ENCODE peak calls at places on chromosome 2, in five cellular contexts. E, O, H, L and A are unnamed samples.

GRCh38 chr2:222859786-222860726 is 780 bp upstream of the ACSL3 start:
- DNase-seq in E (no peak), O (peak; percentile 45), H (no peak), L (peak; percentile 87), A (peak; percentile 10)

GRCh38 chr2:44233450-44234128 is 41.7 kb upstream of the SLC3A1 start:
- DNase-seq in E (no peak), O (no peak), H (no peak), L (peak; percentile 56), A (no peak)

GRCh38 chr2:154203902-154204301 is 332.2 kb downstream of the GALNT13 start:
- DNase-seq in E (no peak), O (no peak), H (no peak), L (no peak), A (no peak)

GRCh38 chr2:159755014-159755413 is 42.7 kb downstream of the MARCHF7 start:
- DNase-seq in E (no peak), O (no peak), H (no peak), L (no peak), A (no peak)

GRCh38 chr2:218895326-218895725 is 14.7 kb downstream of the WNT10A start:
- DNase-seq in E (no peak), O (peak; percentile 11), H (no peak), L (no peak), A (no peak)

GRCh38 chr2:233422050-233422639 is 67.9 kb downstream of the DGKD start:
- DNase-seq in E (peak; percentile 64), O (peak; percentile 34), H (no peak), L (no peak), A (peak; percentile 83)

GRCh38 chr2:159091981-159092380 is 123.5 kb downstream of the TANC1 start:
- DNase-seq in E (no peak), O (peak; percentile 18), H (no peak), L (no peak), A (peak; percentile 13)

GRCh38 chr2:8244634-8245033 is 437.2 kb upstream of the ID2 start:
- DNase-seq in E (no peak), O (no peak), H (no peak), L (no peak), A (no peak)

GRCh38 chr2:79552653-79553052 is 39.8 kb downstream of the CTNNA2 start:
- DNase-seq in E (no peak), O (no peak), H (no peak), L (no peak), A (no peak)

GRCh38 chr2:20673686-20674308 is 6.9 kb downstream of the GDF7 start:
- DNase-seq in E (no peak), O (no peak), H (no peak), L (no peak), A (no peak)

GRCh38 chr2:36886664-36887063 is 79.7 kb downstream of the STRN start:
- DNase-seq in E (no peak), O (no peak), H (no peak), L (peak; percentile 13), A (no peak)

GRCh38 chr2:168336786-168337388 is 89.5 kb upstream of the STK39 start:
- DNase-seq in E (peak; percentile 57), O (peak; percentile 44), H (no peak), L (no peak), A (peak; percentile 49)

GRCh38 chr2:79159030-79159429 is 523 bp downstream of the REG3A start:
- DNase-seq in E (no peak), O (no peak), H (no peak), L (no peak), A (no peak)

GRCh38 chr2:74188018-74188601 is 9.4 kb upstream of the MOB1A start:
- DNase-seq in E (no peak), O (no peak), H (peak; percentile 51), L (peak; percentile 76), A (no peak)

GRCh38 chr2:98465456-98466201 is 21.0 kb downstream of the INPP4A start:
- DNase-seq in E (peak; percentile 82), O (peak; percentile 66), H (no peak), L (peak; percentile 71), A (no peak)

GRCh38 chr2:71336802-71337201 is 5.2 kb downstream of the ZNF638 start:
- DNase-seq in E (no peak), O (no peak), H (no peak), L (peak; percentile 60), A (no peak)

GRCh38 chr2:212064318-212064717 is 474.3 kb downstream of the ERBB4 start:
- DNase-seq in E (no peak), O (no peak), H (no peak), L (no peak), A (no peak)

GRCh38 chr2:119065146-119065545 is 93.4 kb downstream of the C1QL2 start:
- DNase-seq in E (no peak), O (no peak), H (no peak), L (no peak), A (no peak)

GRCh38 chr2:25115902-25116301 is 52.5 kb downstream of the POMC start:
- DNase-seq in E (no peak), O (no peak), H (peak; percentile 20), L (peak; percentile 21), A (no peak)

GRCh38 chr2:64017811-64018714 is 1.2 kb downstream of the VPS54 start:
- DNase-seq in E (no peak), O (peak; percentile 64), H (no peak), L (peak; percentile 53), A (peak; percentile 39)

GRCh38 chr2:150485114-150485870 is 2.2 kb downstream of the RND3 start:
- DNase-seq in E (no peak), O (no peak), H (no peak), L (peak; percentile 73), A (no peak)